ENCODE peak calls at places on chromosome 6, in seven cellular contexts. U, V, Z, K, T, P and H are unnamed samples. For H3K36me3, the result is how much of the 10 kb centered on the place peaks cover.

GRCh38 chr6:163811317-163811716 is 396.8 kb downstream of the QKI start:
- DNase-seq in U (no peak), V (no peak), Z (no peak), K (no peak), T (no peak), P (no peak), H (no peak)

GRCh38 chr6:123715243-123715863 is 78.6 kb upstream of the TRDN start:
- DNase-seq in U (no peak), V (peak), Z (peak), K (peak), T (no peak), P (peak), H (no peak)

GRCh38 chr6:49550413-49551125 is at the start of gene C6orf141:
- DNase-seq in U (peak), V (peak), Z (no peak), K (peak), T (no peak), P (no peak), H (no peak)

GRCh38 chr6:81998432-81998831 is 246.0 kb upstream of the TENT5A start:
- DNase-seq in U (no peak), V (peak), Z (no peak), K (no peak), T (no peak), P (no peak), H (no peak)

GRCh38 chr6:158213925-158214674 is 46.0 kb downstream of the GTF2H5 start:
- DNase-seq in U (peak), V (peak), Z (peak), K (peak), T (peak), P (peak), H (peak)

GRCh38 chr6:107620736-107621135 is 130.8 kb downstream of the SOBP start:
- DNase-seq in U (no peak), V (no peak), Z (no peak), K (no peak), T (no peak), P (no peak), H (no peak)

GRCh38 chr6:41037107-41037900 is 1.7 kb downstream of the UNC5CL start:
- DNase-seq in U (no peak), V (no peak), Z (no peak), K (no peak), T (no peak), P (no peak), H (no peak)

GRCh38 chr6:38212579-38212978 is 393.1 kb downstream of the ZFAND3 start:
- DNase-seq in U (no peak), V (no peak), Z (no peak), K (no peak), T (no peak), P (peak), H (no peak)

GRCh38 chr6:123802697-123803455 is 789 bp upstream of the NKAIN2 start:
- DNase-seq in U (peak), V (peak), Z (peak), K (peak), T (no peak), P (peak), H (peak)

GRCh38 chr6:133368664-133369063 is 127.5 kb downstream of the EYA4 start:
- DNase-seq in U (no peak), V (peak), Z (peak), K (no peak), T (no peak), P (no peak), H (no peak)

GRCh38 chr6:333379-334002 is 41.2 kb downstream of the DUSP22 start:
- DNase-seq in U (no peak), V (no peak), Z (no peak), K (no peak), T (no peak), P (no peak), H (no peak)

GRCh38 chr6:17021539-17021889 is 80.3 kb upstream of the STMND1 start:
- DNase-seq in U (no peak), V (no peak), Z (no peak), K (no peak), T (no peak), P (no peak), H (no peak)

GRCh38 chr6:98212468-98212867 is 621.9 kb upstream of the POU3F2 start:
- DNase-seq in U (no peak), V (no peak), Z (no peak), K (no peak), T (no peak), P (no peak), H (no peak)

GRCh38 chr6:384898-385297 is 6.7 kb upstream of the IRF4 start:
- DNase-seq in U (no peak), V (no peak), Z (no peak), K (no peak), T (no peak), P (no peak), H (no peak)

GRCh38 chr6:40395066-40395697 is 192.0 kb downstream of the LRFN2 start:
- DNase-seq in U (peak), V (peak), Z (no peak), K (peak), T (no peak), P (no peak), H (no peak)

GRCh38 chr6:106339334-106340029 is 13.9 kb upstream of the ATG5 start:
- DNase-seq in U (peak), V (peak), Z (peak), K (peak), T (peak), P (peak), H (peak)

GRCh38 chr6:150580489-150580888 is 19.2 kb upstream of the PLEKHG1 start:
- DNase-seq in U (no peak), V (no peak), Z (no peak), K (no peak), T (no peak), P (no peak), H (no peak)

GRCh38 chr6:150576651-150577226 is 22.9 kb upstream of the PLEKHG1 start:
- DNase-seq in U (no peak), V (no peak), Z (no peak), K (no peak), T (no peak), P (peak), H (no peak)

GRCh38 chr6:150575840-150576239 is 23.8 kb upstream of the PLEKHG1 start:
- DNase-seq in U (no peak), V (no peak), Z (no peak), K (no peak), T (no peak), P (no peak), H (no peak)

GRCh38 chr6:150584065-150584464 is 15.6 kb upstream of the PLEKHG1 start:
- DNase-seq in U (no peak), V (no peak), Z (no peak), K (no peak), T (no peak), P (no peak), H (no peak)

DNA sequence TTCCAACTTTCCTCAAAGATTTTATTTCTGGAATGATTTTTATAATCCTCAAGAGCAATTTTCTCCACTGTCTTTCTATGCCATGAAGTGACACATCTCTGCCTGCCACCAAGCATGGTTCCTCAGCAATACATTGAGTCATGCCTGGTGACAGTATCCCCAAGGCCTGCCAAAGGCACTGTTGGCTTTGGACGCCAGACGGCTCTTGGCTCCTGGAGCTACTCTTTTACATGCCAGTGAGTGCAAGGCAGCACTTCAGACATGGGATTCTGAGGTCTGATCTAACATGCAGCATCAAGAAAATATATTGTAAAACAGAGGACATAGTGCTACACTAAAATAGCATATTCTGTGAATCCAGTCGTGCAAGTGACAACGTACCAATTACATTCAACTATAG is 20.1 kb upstream of the PLEKHG1 start:
- DNase-seq in U (no peak), V (no peak), Z (no peak), K (no peak), T (no peak), P (no peak), H (no peak)
- H3K36me3 ChIP-seq in U (under half), V (under half), Z (under half), K (under half), T (under half), P (under half), H (under half)

GRCh38 chr6:130829333-130829910 is 2.2 kb downstream of the SMLR1 start:
- DNase-seq in U (no peak), V (no peak), Z (no peak), K (no peak), T (no peak), P (no peak), H (no peak)

GRCh38 chr6:130826442-130827246 is 562 bp upstream of the SMLR1 start:
- DNase-seq in U (no peak), V (no peak), Z (no peak), K (no peak), T (no peak), P (no peak), H (no peak)

GRCh38 chr6:130824978-130825694 is 2.1 kb upstream of the SMLR1 start:
- DNase-seq in U (no peak), V (no peak), Z (peak), K (no peak), T (no peak), P (no peak), H (no peak)

GRCh38 chr6:130825772-130826441 is 1.3 kb upstream of the SMLR1 start:
- DNase-seq in U (no peak), V (no peak), Z (no peak), K (no peak), T (no peak), P (no peak), H (no peak)

DNA sequence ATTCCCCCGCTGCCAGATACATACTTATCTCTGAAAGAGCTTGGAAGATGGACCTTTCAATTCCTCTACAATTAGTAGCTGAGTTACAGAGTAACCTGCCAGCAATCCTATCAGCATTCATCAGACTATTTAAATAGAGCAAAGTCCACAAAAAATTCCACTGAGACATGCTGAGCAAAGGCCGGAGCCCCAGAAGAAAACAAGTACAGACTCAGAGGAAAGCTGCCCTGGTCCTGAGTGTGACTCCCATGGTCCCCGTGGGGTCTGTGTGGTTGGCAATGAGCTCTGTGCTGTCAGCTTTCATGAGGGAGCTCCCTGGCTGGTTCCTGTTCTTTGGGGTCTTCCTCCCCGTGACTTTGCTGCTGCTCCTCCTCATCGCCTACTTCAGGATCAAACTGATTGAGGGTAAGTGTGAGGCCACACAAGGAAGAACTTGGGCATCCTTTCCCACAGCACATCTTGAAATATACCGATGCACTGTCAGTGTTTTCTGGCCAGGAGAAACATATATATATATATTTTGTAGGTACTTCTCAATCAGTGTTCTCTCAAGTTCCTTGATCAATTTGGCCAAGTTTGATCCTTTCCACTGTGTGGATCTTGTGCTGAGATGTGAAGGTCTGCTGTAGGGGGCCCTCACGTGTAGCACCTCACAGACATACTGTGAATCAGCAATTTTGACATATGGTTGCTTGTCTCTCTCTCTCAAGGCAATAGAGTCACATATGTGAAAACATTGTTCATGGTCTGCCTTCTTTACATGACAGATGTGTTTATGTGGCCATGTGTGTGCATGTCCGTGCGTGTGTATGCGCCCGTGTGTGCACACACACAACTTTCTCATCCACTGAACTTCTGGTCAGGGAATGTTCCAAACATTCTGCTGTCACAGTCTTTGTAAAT is at the start of gene SMLR1:
- DNase-seq in U (no peak), V (no peak), Z (peak), K (no peak), T (no peak), P (no peak), H (no peak)
- H3K36me3 ChIP-seq in U (under half), V (under half), Z (under half), K (under half), T (under half), P (under half), H (under half)

GRCh38 chr6:111657146-111657545 is 51.5 kb upstream of the TRAF3IP2 start:
- DNase-seq in U (no peak), V (peak), Z (peak), K (no peak), T (no peak), P (no peak), H (no peak)
- H3K36me3 ChIP-seq in U (under half), V (under half), Z (under half), K (under half), T (under half), P (under half), H (under half)

GRCh38 chr6:30317913-30318589 is 8.7 kb upstream of the TRIM39 start:
- DNase-seq in U (no peak), V (no peak), Z (no peak), K (no peak), T (no peak), P (no peak), H (no peak)
- H3K36me3 ChIP-seq in U (under half), V (under half), Z (half or more), K (under half), T (under half), P (under half), H (under half)

GRCh38 chr6:33296797-33297405 is 1.8 kb downstream of the RGL2 start:
- DNase-seq in U (no peak), V (no peak), Z (no peak), K (no peak), T (no peak), P (no peak), H (no peak)

GRCh38 chr6:33294086-33294823 is 4.5 kb downstream of the RGL2 start:
- DNase-seq in U (no peak), V (no peak), Z (no peak), K (no peak), T (no peak), P (no peak), H (no peak)

GRCh38 chr6:33297956-33298772 is 578 bp downstream of the RGL2 start:
- DNase-seq in U (peak), V (peak), Z (peak), K (peak), T (peak), P (peak), H (peak)

GRCh38 chr6:33297406-33297955 is 1.3 kb downstream of the RGL2 start:
- DNase-seq in U (peak), V (peak), Z (no peak), K (peak), T (no peak), P (no peak), H (no peak)

DNA sequence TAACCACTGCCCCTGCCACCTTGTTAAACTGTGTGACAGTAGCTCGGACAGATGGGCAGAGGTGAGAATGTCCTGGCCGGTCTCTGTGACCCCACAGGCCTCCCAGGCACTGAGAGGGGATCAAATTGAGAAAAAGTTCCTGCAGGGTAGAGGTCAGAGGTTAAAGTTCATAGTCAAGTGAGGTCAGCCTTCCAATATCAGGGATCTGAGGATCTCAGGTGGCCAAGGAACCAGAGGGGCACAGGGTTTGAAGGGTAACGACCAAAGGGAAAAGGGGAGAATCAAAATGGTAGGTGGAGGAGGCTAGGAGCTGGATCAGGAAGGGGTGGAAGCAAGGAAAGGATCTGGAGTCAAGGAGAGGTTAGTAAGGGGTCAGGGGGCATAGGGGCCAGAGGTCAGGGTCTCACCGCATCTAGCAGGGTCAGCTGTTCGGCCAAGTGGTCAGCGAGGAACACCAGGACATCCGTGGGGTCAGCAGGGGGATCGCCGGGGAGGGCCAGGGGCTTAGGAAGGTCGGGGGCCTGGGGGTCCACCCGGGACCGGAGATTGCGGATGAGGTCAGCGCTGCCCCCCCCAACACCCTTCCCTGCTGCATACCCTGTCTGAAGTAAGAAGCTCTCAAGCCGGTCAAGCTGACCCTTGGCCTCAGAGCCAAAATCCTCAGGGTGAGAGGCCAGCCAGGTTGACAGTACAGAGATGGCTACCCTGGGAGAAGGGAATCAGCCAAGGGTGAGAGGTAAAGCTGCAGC is 2.9 kb downstream of the RGL2 start:
- DNase-seq in U (no peak), V (no peak), Z (no peak), K (no peak), T (no peak), P (no peak), H (no peak)
- H3K36me3 ChIP-seq in U (half or more), V (under half), Z (under half), K (half or more), T (under half), P (half or more), H (half or more)

DNA sequence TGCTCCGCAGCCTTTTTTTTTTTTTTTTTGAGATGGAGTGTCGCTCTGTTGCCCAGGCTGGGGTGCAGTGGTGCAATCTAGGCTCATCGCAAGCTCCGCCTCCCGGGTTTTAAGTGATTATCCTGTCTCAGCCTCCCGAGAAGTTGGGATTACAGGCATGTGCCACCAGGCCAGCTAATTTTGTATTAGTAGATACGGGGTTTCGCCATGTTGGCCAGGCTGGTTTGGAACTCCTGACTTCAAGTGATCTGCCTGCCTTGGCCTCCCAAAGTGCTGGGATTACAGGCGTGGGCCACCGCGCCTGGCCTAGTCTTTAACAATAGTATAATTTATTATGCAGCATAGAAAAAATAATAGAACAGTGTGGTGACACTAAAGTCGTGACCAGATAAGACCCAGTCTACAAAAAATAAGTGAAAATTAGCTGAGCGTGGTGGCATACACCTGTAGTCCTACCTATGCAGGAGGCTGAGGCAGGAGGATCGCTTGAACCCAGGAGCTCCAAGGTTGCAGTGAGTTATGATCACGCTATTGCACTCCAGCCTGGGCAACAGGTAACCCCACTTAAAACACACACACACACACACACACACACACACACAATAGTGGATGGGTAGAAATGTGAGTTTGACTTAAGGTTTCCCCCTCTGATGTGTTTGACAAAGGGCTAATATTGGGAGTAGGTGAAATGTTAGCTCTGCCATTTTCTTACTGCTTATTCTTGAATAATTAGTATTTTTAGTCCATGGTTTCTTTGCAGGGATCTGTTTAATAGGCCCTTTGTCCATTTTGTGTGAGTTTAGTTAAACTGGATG is 6.5 kb downstream of the PIM1 start:
- DNase-seq in U (no peak), V (no peak), Z (no peak), K (peak), T (no peak), P (no peak), H (no peak)
- H3K36me3 ChIP-seq in U (under half), V (under half), Z (under half), K (under half), T (under half), P (under half), H (under half)

DNA sequence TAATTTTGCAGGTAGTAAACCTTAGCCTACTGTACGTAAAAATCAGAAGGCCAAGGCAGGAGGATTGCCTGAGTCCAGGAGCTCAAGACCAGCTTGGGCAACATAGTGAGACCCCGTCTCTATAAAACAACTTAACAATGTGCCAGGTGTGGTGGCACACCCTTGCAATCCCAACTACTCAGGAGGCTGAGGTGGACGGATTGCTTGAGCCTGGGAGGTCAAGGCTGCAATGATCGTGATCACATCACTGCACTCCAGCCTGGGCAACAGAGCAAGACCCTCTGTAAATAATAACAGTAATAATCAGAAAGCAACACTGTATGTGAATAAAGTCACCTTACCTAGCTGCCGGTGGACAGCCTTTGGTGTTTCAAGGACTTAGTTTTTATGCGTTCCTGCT is 48.9 kb downstream of the MTHFD1L start:
- DNase-seq in U (no peak), V (no peak), Z (no peak), K (no peak), T (no peak), P (no peak), H (no peak)
- H3K36me3 ChIP-seq in U (under half), V (under half), Z (under half), K (under half), T (under half), P (under half), H (under half)

GRCh38 chr6:12029979-12030737 is 18.0 kb downstream of the HIVEP1 start:
- DNase-seq in U (no peak), V (no peak), Z (no peak), K (no peak), T (no peak), P (no peak), H (no peak)

GRCh38 chr6:12026120-12026519 is 14.0 kb downstream of the HIVEP1 start:
- DNase-seq in U (no peak), V (no peak), Z (no peak), K (no peak), T (no peak), P (no peak), H (no peak)

GRCh38 chr6:12024715-12025434 is 12.8 kb downstream of the HIVEP1 start:
- DNase-seq in U (no peak), V (peak), Z (no peak), K (no peak), T (no peak), P (no peak), H (no peak)

GRCh38 chr6:12028194-12028593 is 16.1 kb downstream of the HIVEP1 start:
- DNase-seq in U (no peak), V (no peak), Z (no peak), K (no peak), T (no peak), P (no peak), H (no peak)

GRCh38 chr6:12026833-12027232 is 14.7 kb downstream of the HIVEP1 start:
- DNase-seq in U (no peak), V (no peak), Z (no peak), K (no peak), T (no peak), P (no peak), H (no peak)
- H3K36me3 ChIP-seq in U (under half), V (under half), Z (under half), K (under half), T (under half), P (under half), H (under half)